ENCODE peak calls at places on chromosomes 3 and 15, in nine cellular contexts. N is fibroblast of lung, B is hepatocyte, A is HepG2, D is GM12878, C is IMR-90, P is H9, E is endothelial cell of umbilical vein, U is OCI-LY7. L is an unnamed sample. For H4K20me1, the result is how much of the 10 kb centered on the place peaks cover.

GRCh38 chr15:77171568-77171967 is 100.7 kb upstream of the TSPAN3 start:
- DNase-seq in N (no peak), B (no peak), A (no peak), D (no peak), C (no peak), P (no peak), E (no peak), U (no peak), L (no peak)

GRCh38 chr3:184180165-184180564 is 5.5 kb downstream of the AP2M1 start:
- DNase-seq in N (peak), B (no peak), A (no peak), D (no peak), C (peak), P (no peak), E (peak), U (no peak), L (no peak)

GRCh38 chr15:68666120-68666811 is 87.5 kb downstream of the CORO2B start:
- DNase-seq in N (no peak), B (no peak), A (no peak), D (no peak), C (no peak), P (peak), E (peak), U (peak), L (peak)

GRCh38 chr3:24933401-24933800 is 438.8 kb upstream of the THRB start:
- DNase-seq in N (no peak), B (no peak), A (no peak), D (no peak), C (no peak), P (no peak), E (no peak), U (no peak), L (no peak)

GRCh38 chr3:36763850-36764703 is at the start of gene DCLK3:
- DNase-seq in N (no peak), B (peak), A (no peak), D (no peak), C (no peak), P (peak), E (no peak), U (no peak), L (peak)

GRCh38 chr15:70057931-70058641 is 39.6 kb downstream of the TLE3 start:
- DNase-seq in N (no peak), B (no peak), A (no peak), D (no peak), C (no peak), P (no peak), E (no peak), U (no peak), L (no peak)

GRCh38 chr3:144636833-144637232 is 665.2 kb downstream of the DIPK2A start:
- DNase-seq in N (no peak), B (peak), A (peak), D (no peak), C (no peak), P (peak), E (no peak), U (no peak), L (peak)

GRCh38 chr3:194967126-194968117 is 281.7 kb downstream of the FAM43A start:
- DNase-seq in N (no peak), B (no peak), A (no peak), D (no peak), C (no peak), P (no peak), E (peak), U (no peak), L (no peak)

GRCh38 chr15:98737721-98738120 is 89.4 kb downstream of the IGF1R start:
- DNase-seq in N (no peak), B (no peak), A (peak), D (no peak), C (no peak), P (no peak), E (no peak), U (no peak), L (no peak)

GRCh38 chr3:188914556-188914955 is 257.2 kb upstream of the TPRG1 start:
- DNase-seq in N (peak), B (no peak), A (no peak), D (no peak), C (peak), P (no peak), E (peak), U (no peak), L (no peak)

GRCh38 chr3:29022976-29023375 is 257.9 kb upstream of the RBMS3 start:
- DNase-seq in N (peak), B (no peak), A (no peak), D (no peak), C (no peak), P (no peak), E (no peak), U (no peak), L (no peak)

GRCh38 chr3:114624676-114625181 is 330.9 kb downstream of the TIGIT start:
- DNase-seq in N (peak), B (peak), A (peak), D (no peak), C (peak), P (peak), E (peak), U (no peak), L (no peak)

GRCh38 chr15:70258369-70259029 is 160.8 kb upstream of the TLE3 start:
- DNase-seq in N (no peak), B (no peak), A (no peak), D (no peak), C (no peak), P (no peak), E (peak), U (peak), L (no peak)

GRCh38 chr3:5023777-5024346 is 44.6 kb downstream of the BHLHE40 start:
- DNase-seq in N (no peak), B (no peak), A (no peak), D (no peak), C (no peak), P (no peak), E (no peak), U (no peak), L (no peak)

GRCh38 chr3:45606991-45607712 is 12.6 kb downstream of the LIMD1 start:
- DNase-seq in N (peak), B (no peak), A (no peak), D (no peak), C (peak), P (no peak), E (no peak), U (no peak), L (no peak)

GRCh38 chr3:61564405-61565059 is 3.2 kb downstream of the PTPRG start:
- DNase-seq in N (peak), B (peak), A (no peak), D (no peak), C (peak), P (peak), E (peak), U (no peak), L (peak)

GRCh38 chr15:71462638-71463037 is 347.4 kb downstream of the THSD4 start:
- DNase-seq in N (no peak), B (no peak), A (no peak), D (no peak), C (no peak), P (no peak), E (no peak), U (no peak), L (no peak)

GRCh38 chr3:190883973-190884832 is 21.7 kb upstream of the GMNC start:
- DNase-seq in N (peak), B (peak), A (peak), D (no peak), C (peak), P (peak), E (peak), U (peak), L (peak)

GRCh38 chr3:127800508-127800907 is 21.8 kb downstream of the MGLL start:
- DNase-seq in N (no peak), B (no peak), A (no peak), D (no peak), C (peak), P (no peak), E (peak), U (no peak), L (no peak)

GRCh38 chr3:13451301-13451673 is 28.8 kb upstream of the HDAC11 start:
- DNase-seq in N (no peak), B (no peak), A (no peak), D (no peak), C (peak), P (peak), E (no peak), U (no peak), L (no peak)

GRCh38 chr15:68511073-68511991 is 67.5 kb upstream of the CORO2B start:
- DNase-seq in N (peak), B (no peak), A (no peak), D (no peak), C (peak), P (no peak), E (no peak), U (no peak), L (no peak)

GRCh38 chr3:186277268-186277909 is 84.6 kb downstream of the DGKG start:
- DNase-seq in N (peak), B (peak), A (peak), D (no peak), C (peak), P (peak), E (peak), U (no peak), L (peak)

GRCh38 chr15:44038801-44039200 is 156.3 kb downstream of the FRMD5 start:
- DNase-seq in N (peak), B (peak), A (peak), D (no peak), C (peak), P (peak), E (no peak), U (no peak), L (peak)

GRCh38 chr3:76028816-76029215 is 243.5 kb upstream of the ZNF717 start:
- DNase-seq in N (peak), B (no peak), A (no peak), D (no peak), C (peak), P (no peak), E (no peak), U (no peak), L (no peak)

GRCh38 chr3:172836390-172836997 is 86.0 kb downstream of the ECT2 start:
- DNase-seq in N (peak), B (peak), A (peak), D (no peak), C (peak), P (no peak), E (peak), U (peak), L (peak)

GRCh38 chr15:39616731-39617455 is 36.0 kb downstream of the THBS1 start:
- DNase-seq in N (no peak), B (no peak), A (no peak), D (no peak), C (peak), P (no peak), E (peak), U (no peak), L (no peak)

GRCh38 chr3:42535981-42536784 is 33.7 kb downstream of the VIPR1 start:
- DNase-seq in N (no peak), B (peak), A (peak), D (no peak), C (no peak), P (peak), E (peak), U (peak), L (peak)

GRCh38 chr3:197854596-197855343 is 63.7 kb downstream of the LRCH3 start:
- DNase-seq in N (peak), B (peak), A (no peak), D (no peak), C (peak), P (peak), E (peak), U (no peak), L (peak)

GRCh38 chr3:64109438-64109837 is 86.1 kb upstream of the PSMD6 start:
- DNase-seq in N (no peak), B (peak), A (peak), D (no peak), C (no peak), P (peak), E (no peak), U (no peak), L (peak)

GRCh38 chr3:109050591-109051167 is 67.3 kb downstream of the MORC1 start:
- DNase-seq in N (peak), B (peak), A (peak), D (no peak), C (peak), P (no peak), E (peak), U (peak), L (peak)

GRCh38 chr3:151561878-151562277 is 101.0 kb upstream of the IGSF10 start:
- DNase-seq in N (no peak), B (no peak), A (no peak), D (no peak), C (peak), P (no peak), E (no peak), U (no peak), L (no peak)

GRCh38 chr15:58545307-58546065 is 113.7 kb downstream of the LIPC start:
- DNase-seq in N (no peak), B (no peak), A (no peak), D (no peak), C (peak), P (no peak), E (no peak), U (no peak), L (no peak)

GRCh38 chr15:70324001-70324974 is 226.6 kb upstream of the TLE3 start:
- DNase-seq in N (peak), B (peak), A (no peak), D (no peak), C (peak), P (no peak), E (no peak), U (no peak), L (no peak)

GRCh38 chr15:85780586-85780985 is 14.1 kb downstream of the KLHL25 start:
- DNase-seq in N (no peak), B (no peak), A (no peak), D (no peak), C (no peak), P (no peak), E (no peak), U (no peak), L (no peak)

GRCh38 chr15:33243869-33244268 is 49.4 kb upstream of the FMN1 start:
- DNase-seq in N (peak), B (peak), A (peak), D (no peak), C (peak), P (no peak), E (peak), U (no peak), L (no peak)

GRCh38 chr3:123816673-123817207 is 67.4 kb downstream of the MYLK start:
- DNase-seq in N (peak), B (no peak), A (no peak), D (no peak), C (peak), P (no peak), E (no peak), U (no peak), L (no peak)

GRCh38 chr3:177478170-177478859 is 281.0 kb upstream of the TBL1XR1 start:
- DNase-seq in N (peak), B (peak), A (peak), D (no peak), C (peak), P (no peak), E (peak), U (no peak), L (no peak)

GRCh38 chr15:57376695-57377477 is 581 bp downstream of the CGNL1 start:
- DNase-seq in N (no peak), B (peak), A (peak), D (no peak), C (peak), P (peak), E (peak), U (no peak), L (peak)
- H3K4me2 ChIP-seq in N (peak), B (peak), A (peak), D (no peak), C (peak), P (peak), E (peak), U (no peak), L (peak)

GRCh38 chr15:28936481-28936881 is 50.7 kb downstream of the APBA2 start:
- DNase-seq in N (no peak), B (no peak), A (no peak), D (no peak), C (no peak), P (no peak), E (no peak), U (no peak), L (no peak)

GRCh38 chr15:28934645-28935044 is 48.9 kb downstream of the APBA2 start:
- DNase-seq in N (no peak), B (no peak), A (no peak), D (no peak), C (no peak), P (no peak), E (no peak), U (no peak), L (no peak)

GRCh38 chr15:28936081-28936480 is 50.3 kb downstream of the APBA2 start:
- DNase-seq in N (no peak), B (no peak), A (no peak), D (no peak), C (no peak), P (no peak), E (no peak), U (no peak), L (no peak)

GRCh38 chr15:28933710-28934445 is 48.1 kb downstream of the APBA2 start:
- DNase-seq in N (no peak), B (no peak), A (peak), D (no peak), C (no peak), P (no peak), E (no peak), U (no peak), L (peak)

DNA sequence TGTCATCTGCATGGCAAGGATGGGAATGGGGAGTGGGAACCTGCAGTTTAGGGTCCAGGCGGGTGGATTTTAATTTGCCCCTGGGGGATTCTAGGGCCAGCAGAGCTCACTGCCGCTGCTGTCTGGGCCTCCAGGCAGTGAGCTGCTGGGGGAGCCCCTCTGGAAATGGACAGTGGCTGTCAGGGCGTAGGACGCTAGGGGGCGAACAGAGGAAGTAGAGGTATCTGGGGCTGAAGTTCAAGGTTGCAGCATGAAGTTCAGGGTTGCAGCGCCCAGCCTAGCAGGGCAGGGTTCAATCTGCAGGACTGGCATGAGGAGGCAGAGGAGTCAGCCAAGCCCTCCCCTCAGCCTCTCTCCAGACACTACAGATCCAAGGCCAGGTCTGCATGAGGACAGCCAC is 49.5 kb downstream of the APBA2 start:
- DNase-seq in N (no peak), B (no peak), A (peak), D (no peak), C (no peak), P (peak), E (no peak), U (peak), L (no peak)
- H4K20me1 ChIP-seq in N (under half), B (under half), A (under half), D (under half), C (under half), P (under half), E (under half), U (under half), L (under half)

DNA sequence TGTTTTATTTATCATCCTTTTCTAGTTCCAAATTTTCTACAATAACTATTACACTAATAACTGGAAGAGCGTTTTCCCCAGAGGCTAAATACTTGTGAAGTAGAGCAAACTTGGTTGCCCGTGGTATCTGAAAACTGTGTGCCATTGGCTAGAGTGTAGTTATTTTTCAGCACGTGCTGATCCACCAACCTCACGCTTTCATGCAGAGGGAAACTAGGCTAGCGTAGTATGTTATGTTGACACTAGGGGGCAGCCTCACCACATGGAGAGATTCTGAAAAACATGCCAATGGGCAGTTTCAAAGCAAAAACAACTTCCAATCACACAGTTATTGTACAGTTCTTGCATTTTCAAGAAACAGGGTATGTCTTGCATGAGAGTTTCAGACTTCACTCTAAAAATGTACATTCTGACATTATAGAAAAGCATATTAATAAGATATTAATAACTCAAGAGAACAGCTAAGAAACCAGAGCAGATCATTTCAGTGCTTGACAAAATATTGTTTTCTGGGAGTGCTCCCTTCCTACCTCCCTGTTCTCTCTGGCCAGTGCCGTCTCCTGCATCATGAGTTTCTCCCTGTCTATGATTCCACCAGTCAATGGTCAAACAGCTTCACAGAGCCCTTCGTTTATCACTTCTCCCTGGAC is 39.7 kb downstream of the SPATA12 start:
- DNase-seq in N (peak), B (peak), A (peak), D (peak), C (peak), P (peak), E (peak), U (peak), L (peak)
- H3K4me2 ChIP-seq in N (no peak), B (no peak), A (no peak), D (no peak), C (no peak), P (no peak), E (no peak), U (no peak), L (no peak)

GRCh38 chr15:28900041-28900891 is 14.5 kb downstream of the APBA2 start:
- DNase-seq in N (no peak), B (no peak), A (no peak), D (no peak), C (no peak), P (no peak), E (no peak), U (no peak), L (no peak)
- H4K20me1 ChIP-seq in N (under half), B (under half), A (under half), D (under half), C (under half), P (under half), E (under half), U (under half), L (half or more)

GRCh38 chr15:100999369-100999768 is 80.2 kb downstream of the LRRK1 start:
- DNase-seq in N (no peak), B (no peak), A (no peak), D (no peak), C (peak), P (no peak), E (no peak), U (no peak), L (no peak)
- H3K4me2 ChIP-seq in N (peak), B (no peak), A (no peak), D (no peak), C (peak), P (no peak), E (no peak), U (no peak), L (no peak)

DNA sequence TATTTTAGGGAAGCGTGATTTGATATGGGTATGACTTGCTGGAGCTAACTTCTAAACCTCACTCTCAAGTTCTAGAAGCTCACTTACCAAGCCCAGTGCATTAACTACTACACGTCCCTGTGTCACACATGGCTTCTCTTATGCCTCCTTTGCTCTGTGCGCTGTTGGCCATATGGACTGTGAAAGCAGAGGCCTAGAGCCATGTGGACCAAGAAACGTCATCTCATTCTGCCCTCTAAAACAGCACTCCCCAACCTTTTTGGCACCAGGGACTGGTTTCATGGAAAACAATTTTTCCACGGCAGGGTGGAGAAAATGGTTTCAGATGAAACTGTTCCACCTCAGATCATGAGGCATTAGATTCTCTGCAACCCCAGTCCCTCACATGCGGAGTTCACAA is 11.7 kb downstream of the MTMR14 start:
- DNase-seq in N (no peak), B (no peak), A (no peak), D (no peak), C (no peak), P (no peak), E (no peak), U (no peak), L (no peak)
- H4K20me1 ChIP-seq in N (under half), B (under half), A (under half), D (under half), C (under half), P (under half), E (under half), U (under half), L (under half)

GRCh38 chr15:62145015-62145735 is 19.9 kb downstream of the C2CD4B start:
- DNase-seq in N (no peak), B (no peak), A (no peak), D (no peak), C (no peak), P (no peak), E (no peak), U (no peak), L (no peak)
- H3K4me2 ChIP-seq in N (no peak), B (no peak), A (no peak), D (no peak), C (no peak), P (no peak), E (no peak), U (no peak), L (no peak)